ENCODE peak calls at places on chromosomes 7 and 10, in four cellular contexts. One of them, this sample, is unnamed.

GRCh38 chr7:128831178-128831993 is 1.2 kb downstream of the FLNC start:
- DNase-seq in PC-3: peak
- DNase-seq in fibroblast of lung: peak
- DNase-seq in keratinocyte: no peak
- DNase-seq in this sample: no peak

GRCh38 chr10:63633677-63634487 is 112.7 kb downstream of the REEP3 start:
- DNase-seq in PC-3: peak
- DNase-seq in fibroblast of lung: peak
- DNase-seq in keratinocyte: no peak
- DNase-seq in this sample: no peak

GRCh38 chr7:2713370-2713769 is 25.4 kb downstream of the AMZ1 start:
- DNase-seq in PC-3: no peak
- DNase-seq in fibroblast of lung: no peak
- DNase-seq in keratinocyte: no peak
- DNase-seq in this sample: no peak

GRCh38 chr7:140670343-140670935 is 2.3 kb upstream of the ADCK2 start:
- DNase-seq in PC-3: no peak
- DNase-seq in fibroblast of lung: no peak
- DNase-seq in keratinocyte: no peak
- DNase-seq in this sample: no peak

GRCh38 chr7:101410743-101411476 is 48.2 kb downstream of the COL26A1 start:
- DNase-seq in PC-3: peak
- DNase-seq in fibroblast of lung: no peak
- DNase-seq in keratinocyte: no peak
- DNase-seq in this sample: no peak

GRCh38 chr7:38105874-38106483 is 72.1 kb upstream of the STARD3NL start:
- DNase-seq in PC-3: peak
- DNase-seq in fibroblast of lung: peak
- DNase-seq in keratinocyte: no peak
- DNase-seq in this sample: no peak

GRCh38 chr10:132942101-132942739 is at the start of gene CFAP46:
- DNase-seq in PC-3: no peak
- DNase-seq in fibroblast of lung: peak
- DNase-seq in keratinocyte: no peak
- DNase-seq in this sample: no peak

GRCh38 chr7:157097569-157097968 is 41.2 kb upstream of the UBE3C start:
- DNase-seq in PC-3: no peak
- DNase-seq in fibroblast of lung: no peak
- DNase-seq in keratinocyte: no peak
- DNase-seq in this sample: no peak

GRCh38 chr10:10917031-10917430 is 100.6 kb upstream of the CELF2 start:
- DNase-seq in PC-3: no peak
- DNase-seq in fibroblast of lung: no peak
- DNase-seq in keratinocyte: no peak
- DNase-seq in this sample: no peak

GRCh38 chr10:55509168-55509567 is 708.1 kb upstream of the PCDH15 start:
- DNase-seq in PC-3: peak
- DNase-seq in fibroblast of lung: no peak
- DNase-seq in keratinocyte: no peak
- DNase-seq in this sample: no peak

GRCh38 chr10:89207801-89208551 is 859 bp upstream of the CH25H start:
- DNase-seq in PC-3: no peak
- DNase-seq in fibroblast of lung: no peak
- DNase-seq in keratinocyte: no peak
- DNase-seq in this sample: no peak

GRCh38 chr7:84261509-84261908 is 66.9 kb upstream of the SEMA3A start:
- DNase-seq in PC-3: no peak
- DNase-seq in fibroblast of lung: no peak
- DNase-seq in keratinocyte: no peak
- DNase-seq in this sample: no peak

GRCh38 chr7:20329389-20330175 is 1.1 kb upstream of the ITGB8 start:
- DNase-seq in PC-3: peak
- DNase-seq in fibroblast of lung: peak
- DNase-seq in keratinocyte: no peak
- DNase-seq in this sample: no peak

GRCh38 chr10:102888048-102888447 is 18.8 kb downstream of the AS3MT start:
- DNase-seq in PC-3: no peak
- DNase-seq in fibroblast of lung: no peak
- DNase-seq in keratinocyte: no peak
- DNase-seq in this sample: no peak

GRCh38 chr10:3873728-3874461 is 88.9 kb upstream of the KLF6 start:
- DNase-seq in PC-3: no peak
- DNase-seq in fibroblast of lung: peak
- DNase-seq in keratinocyte: no peak
- DNase-seq in this sample: peak

GRCh38 chr7:132580277-132580676 is 4.0 kb upstream of the PLXNA4 start:
- DNase-seq in PC-3: peak
- DNase-seq in fibroblast of lung: peak
- DNase-seq in keratinocyte: no peak
- DNase-seq in this sample: no peak

GRCh38 chr10:119265691-119266090 is 58.3 kb downstream of the GRK5 start:
- DNase-seq in PC-3: no peak
- DNase-seq in fibroblast of lung: no peak
- DNase-seq in keratinocyte: no peak
- DNase-seq in this sample: no peak

GRCh38 chr10:71837085-71837827 is 13.8 kb downstream of the PSAP start:
- DNase-seq in PC-3: no peak
- DNase-seq in fibroblast of lung: peak
- DNase-seq in keratinocyte: no peak
- DNase-seq in this sample: no peak

GRCh38 chr7:32381024-32381601 is 109.1 kb downstream of the LSM5 start:
- DNase-seq in PC-3: no peak
- DNase-seq in fibroblast of lung: no peak
- DNase-seq in keratinocyte: no peak
- DNase-seq in this sample: no peak

GRCh38 chr10:89625041-89625765 is 19.8 kb downstream of the PANK1 start:
- DNase-seq in PC-3: no peak
- DNase-seq in fibroblast of lung: peak
- DNase-seq in keratinocyte: no peak
- DNase-seq in this sample: no peak

GRCh38 chr7:31986878-31987518 is 83.2 kb downstream of the PDE1C start:
- DNase-seq in PC-3: peak
- DNase-seq in fibroblast of lung: peak
- DNase-seq in keratinocyte: no peak
- DNase-seq in this sample: no peak

GRCh38 chr10:90919683-90920574 is 958 bp downstream of the ANKRD1 start:
- DNase-seq in PC-3: no peak
- DNase-seq in fibroblast of lung: no peak
- DNase-seq in keratinocyte: no peak
- DNase-seq in this sample: no peak

GRCh38 chr7:134140889-134141867 is 14.0 kb downstream of the LRGUK start:
- DNase-seq in PC-3: peak
- DNase-seq in fibroblast of lung: peak
- DNase-seq in keratinocyte: no peak
- DNase-seq in this sample: no peak

GRCh38 chr10:127525686-127526085 is 23.4 kb upstream of the NPS start:
- DNase-seq in PC-3: no peak
- DNase-seq in fibroblast of lung: no peak
- DNase-seq in keratinocyte: no peak
- DNase-seq in this sample: no peak

GRCh38 chr7:100867040-100867795 is at the start of gene TRIP6:
- DNase-seq in PC-3: peak
- DNase-seq in fibroblast of lung: peak
- DNase-seq in keratinocyte: no peak
- DNase-seq in this sample: peak

GRCh38 chr7:101231644-101232043 is 6.0 kb downstream of the CLDN15 start:
- DNase-seq in PC-3: no peak
- DNase-seq in fibroblast of lung: no peak
- DNase-seq in keratinocyte: no peak
- DNase-seq in this sample: no peak

GRCh38 chr10:82221750-82222149 is 346.8 kb downstream of the NRG3 start:
- DNase-seq in PC-3: no peak
- DNase-seq in fibroblast of lung: no peak
- DNase-seq in keratinocyte: no peak
- DNase-seq in this sample: no peak

GRCh38 chr10:118978998-118979350 is 50.5 kb upstream of the NANOS1 start:
- DNase-seq in PC-3: no peak
- DNase-seq in fibroblast of lung: no peak
- DNase-seq in keratinocyte: no peak
- DNase-seq in this sample: no peak

GRCh38 chr7:132650498-132650897 is 74.2 kb upstream of the PLXNA4 start:
- DNase-seq in PC-3: peak
- DNase-seq in fibroblast of lung: peak
- DNase-seq in keratinocyte: peak
- DNase-seq in this sample: no peak

GRCh38 chr7:56023500-56023899 is 27.7 kb downstream of the PSPH start:
- DNase-seq in PC-3: no peak
- DNase-seq in fibroblast of lung: no peak
- DNase-seq in keratinocyte: no peak
- DNase-seq in this sample: no peak

DNA sequence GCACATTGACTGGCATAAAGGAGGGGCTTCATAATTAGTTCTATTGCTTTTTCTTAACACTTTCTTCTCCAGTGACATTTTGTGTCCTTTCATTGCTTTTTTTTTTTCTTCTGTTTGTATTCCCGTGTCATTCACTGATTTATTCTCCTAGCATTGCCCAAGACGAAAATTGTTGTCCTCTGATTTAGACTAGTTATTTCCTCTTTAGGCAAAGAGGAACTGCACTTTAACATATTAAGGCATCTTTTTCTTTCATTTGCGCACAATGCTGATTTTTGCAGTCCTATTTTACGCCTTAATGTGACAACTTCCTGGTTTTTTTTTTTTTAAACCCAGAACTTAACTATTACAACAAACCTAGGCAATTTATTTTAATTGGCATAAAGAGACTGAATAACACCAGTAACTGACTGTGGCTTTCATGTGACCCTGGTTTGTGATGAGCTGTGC is 39.7 kb downstream of the ARID5B start:
- DNase-seq in PC-3: no peak
- DNase-seq in fibroblast of lung: no peak
- DNase-seq in keratinocyte: no peak
- DNase-seq in this sample: no peak
- H3K9ac ChIP-seq in PC-3: peak
- H3K9ac ChIP-seq in fibroblast of lung: no peak
- H3K9ac ChIP-seq in keratinocyte: no peak
- H3K9ac ChIP-seq in this sample: no peak

DNA sequence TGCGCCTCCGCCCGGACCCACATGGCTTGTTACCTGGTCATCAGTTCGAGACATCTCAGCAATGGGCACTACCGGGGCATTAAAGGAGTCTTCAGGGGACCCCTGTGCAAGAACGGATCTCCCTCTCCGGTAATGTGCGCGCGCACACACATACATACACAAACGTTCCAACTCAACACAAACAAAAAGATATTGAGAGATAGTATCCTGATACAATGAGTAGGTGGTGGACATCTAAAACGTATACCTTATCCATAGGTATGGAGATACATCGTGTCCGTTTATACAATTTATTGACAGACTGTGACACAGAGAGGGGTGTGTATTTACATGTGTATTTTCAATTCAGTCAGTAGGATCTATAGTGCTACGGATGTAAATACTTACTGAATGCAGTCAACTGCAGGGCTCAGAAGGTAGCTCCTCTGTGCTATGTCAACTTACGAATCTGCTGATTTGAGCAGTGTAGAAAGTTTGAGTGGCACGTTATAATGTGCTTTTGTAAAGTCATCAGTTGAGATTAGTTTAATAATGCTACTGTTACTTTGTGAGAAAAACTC is 536 bp downstream of the ZNF804B start:
- DNase-seq in PC-3: no peak
- DNase-seq in fibroblast of lung: no peak
- DNase-seq in keratinocyte: no peak
- DNase-seq in this sample: no peak
- TF ChIP-seq EZH2 in PC-3: no peak
- TF ChIP-seq EZH2 in fibroblast of lung: peak
- TF ChIP-seq EZH2 in keratinocyte: peak
- TF ChIP-seq EZH2 in this sample: no peak

GRCh38 chr10:86536294-86536861 is 14.8 kb upstream of the WAPL start:
- DNase-seq in PC-3: no peak
- DNase-seq in fibroblast of lung: no peak
- DNase-seq in keratinocyte: no peak
- DNase-seq in this sample: no peak
- H3K9ac ChIP-seq in PC-3: no peak
- H3K9ac ChIP-seq in fibroblast of lung: no peak
- H3K9ac ChIP-seq in keratinocyte: no peak
- H3K9ac ChIP-seq in this sample: no peak

GRCh38 chr10:123891147-123892011 is at the start of gene CPXM2:
- DNase-seq in PC-3: no peak
- DNase-seq in fibroblast of lung: no peak
- DNase-seq in keratinocyte: no peak
- DNase-seq in this sample: no peak
- TF ChIP-seq EZH2 in PC-3: no peak
- TF ChIP-seq EZH2 in fibroblast of lung: no peak
- TF ChIP-seq EZH2 in keratinocyte: no peak
- TF ChIP-seq EZH2 in this sample: no peak

DNA sequence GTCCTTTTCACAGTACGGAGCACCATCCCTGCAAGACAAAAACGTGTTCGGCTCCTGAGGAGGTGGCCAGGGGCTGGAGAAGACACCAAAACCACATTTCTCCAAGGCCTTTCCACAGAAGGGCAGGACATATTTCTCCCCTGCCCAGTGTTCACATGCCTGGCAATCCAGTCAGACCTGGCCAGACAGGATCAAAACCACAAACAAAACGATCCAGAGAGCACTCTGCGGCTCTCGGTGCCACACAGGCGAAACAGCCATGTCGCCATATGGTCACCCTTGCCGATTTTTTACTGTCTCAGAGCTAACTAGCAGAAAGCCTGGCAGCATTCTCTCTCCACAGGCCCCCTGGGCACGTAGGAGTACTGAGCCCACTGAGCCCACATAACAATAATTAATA is 113.0 kb downstream of the ABLIM1 start:
- DNase-seq in PC-3: peak
- DNase-seq in fibroblast of lung: peak
- DNase-seq in keratinocyte: no peak
- DNase-seq in this sample: no peak
- H3K9ac ChIP-seq in PC-3: peak
- H3K9ac ChIP-seq in fibroblast of lung: no peak
- H3K9ac ChIP-seq in keratinocyte: no peak
- H3K9ac ChIP-seq in this sample: no peak

GRCh38 chr10:100742067-100742771 is 3.2 kb upstream of the PAX2 start:
- DNase-seq in PC-3: no peak
- DNase-seq in fibroblast of lung: no peak
- DNase-seq in keratinocyte: no peak
- DNase-seq in this sample: no peak
- TF ChIP-seq EZH2 in PC-3: peak
- TF ChIP-seq EZH2 in fibroblast of lung: peak
- TF ChIP-seq EZH2 in keratinocyte: no peak
- TF ChIP-seq EZH2 in this sample: peak

DNA sequence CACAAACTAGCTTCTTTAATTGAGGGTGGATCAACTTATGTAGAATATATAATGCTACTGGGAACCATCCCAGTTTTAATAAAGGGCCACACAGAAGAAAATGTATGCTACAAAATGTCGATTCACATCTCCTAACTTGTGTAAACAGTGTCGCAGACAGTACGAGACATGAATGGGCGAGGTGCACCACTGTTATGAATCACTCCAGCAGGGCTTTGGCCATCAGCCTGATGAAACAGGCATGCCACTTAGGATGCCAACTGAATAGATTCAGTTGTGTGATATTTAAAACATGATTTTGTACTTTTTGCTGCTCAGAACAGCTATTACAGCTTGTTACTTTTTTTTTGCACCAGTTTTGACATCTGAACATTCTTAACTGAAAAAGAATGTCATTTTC is 138.0 kb downstream of the VTI1A start:
- DNase-seq in PC-3: peak
- DNase-seq in fibroblast of lung: peak
- DNase-seq in keratinocyte: no peak
- DNase-seq in this sample: no peak
- H3K9ac ChIP-seq in PC-3: no peak
- H3K9ac ChIP-seq in fibroblast of lung: no peak
- H3K9ac ChIP-seq in keratinocyte: no peak
- H3K9ac ChIP-seq in this sample: no peak

GRCh38 chr10:124301736-124302135 is 117.0 kb downstream of the OAT start:
- DNase-seq in PC-3: no peak
- DNase-seq in fibroblast of lung: no peak
- DNase-seq in keratinocyte: no peak
- DNase-seq in this sample: no peak
- TF ChIP-seq EZH2 in PC-3: no peak
- TF ChIP-seq EZH2 in fibroblast of lung: no peak
- TF ChIP-seq EZH2 in keratinocyte: no peak
- TF ChIP-seq EZH2 in this sample: no peak

This sample was measured in SK-N-MC.